ENCODE peak calls at places on chromosomes 12 and 14, in six cellular contexts. G is PC-9, C is choroid plexus epithelial cell, E is GM12864, H is ascending aorta, O is tibial artery. B is an unnamed sample.

GRCh38 chr12:39672976-39673375 is 53.4 kb upstream of the ABCD2 start:
- DNase-seq in G (no peak), C (no peak), E (no peak), H (no peak), O (no peak), B (no peak)

GRCh38 chr14:89436274-89436656 is 19.2 kb upstream of the FOXN3 start:
- DNase-seq in G (no peak), C (no peak), E (no peak), H (no peak), O (peak), B (no peak)

GRCh38 chr14:31400031-31400638 is 20.2 kb downstream of the HEATR5A start:
- DNase-seq in G (no peak), C (no peak), E (no peak), H (no peak), O (no peak), B (no peak)

GRCh38 chr14:76754586-76754985 is 6.7 kb upstream of the VASH1 start:
- DNase-seq in G (no peak), C (no peak), E (no peak), H (no peak), O (peak), B (no peak)

GRCh38 chr12:52494518-52494917 is 1.5 kb upstream of the KRT6A start:
- DNase-seq in G (peak), C (peak), E (no peak), H (no peak), O (no peak), B (peak)

GRCh38 chr14:51929920-51930682 is 59.2 kb upstream of the RTRAF start:
- DNase-seq in G (no peak), C (no peak), E (no peak), H (no peak), O (no peak), B (no peak)

GRCh38 chr14:61188196-61188595 is 92.9 kb downstream of the TMEM30B start:
- DNase-seq in G (peak), C (peak), E (no peak), H (peak), O (peak), B (no peak)

GRCh38 chr12:47791351-47791746 is 18.3 kb downstream of the SLC48A1 start:
- DNase-seq in G (no peak), C (no peak), E (no peak), H (no peak), O (no peak), B (no peak)

GRCh38 chr14:103402700-103403099 is 17.5 kb downstream of the MARK3 start:
- DNase-seq in G (peak), C (peak), E (no peak), H (no peak), O (no peak), B (peak)

GRCh38 chr12:118145798-118146156 is 9.9 kb downstream of the PEBP1 start:
- DNase-seq in G (no peak), C (no peak), E (no peak), H (no peak), O (no peak), B (no peak)

GRCh38 chr14:93160353-93160801 is 24.3 kb downstream of the MOAP1 start:
- DNase-seq in G (no peak), C (peak), E (no peak), H (no peak), O (no peak), B (no peak)

GRCh38 chr12:1250641-1251040 is 259.6 kb downstream of the ERC1 start:
- DNase-seq in G (no peak), C (peak), E (no peak), H (no peak), O (no peak), B (no peak)

GRCh38 chr12:28908646-28909045 is 240.4 kb upstream of the FAR2 start:
- DNase-seq in G (no peak), C (no peak), E (no peak), H (no peak), O (no peak), B (no peak)

GRCh38 chr14:52960627-52961026 is 9.8 kb upstream of the FERMT2 start:
- DNase-seq in G (no peak), C (no peak), E (no peak), H (no peak), O (no peak), B (no peak)

DNA sequence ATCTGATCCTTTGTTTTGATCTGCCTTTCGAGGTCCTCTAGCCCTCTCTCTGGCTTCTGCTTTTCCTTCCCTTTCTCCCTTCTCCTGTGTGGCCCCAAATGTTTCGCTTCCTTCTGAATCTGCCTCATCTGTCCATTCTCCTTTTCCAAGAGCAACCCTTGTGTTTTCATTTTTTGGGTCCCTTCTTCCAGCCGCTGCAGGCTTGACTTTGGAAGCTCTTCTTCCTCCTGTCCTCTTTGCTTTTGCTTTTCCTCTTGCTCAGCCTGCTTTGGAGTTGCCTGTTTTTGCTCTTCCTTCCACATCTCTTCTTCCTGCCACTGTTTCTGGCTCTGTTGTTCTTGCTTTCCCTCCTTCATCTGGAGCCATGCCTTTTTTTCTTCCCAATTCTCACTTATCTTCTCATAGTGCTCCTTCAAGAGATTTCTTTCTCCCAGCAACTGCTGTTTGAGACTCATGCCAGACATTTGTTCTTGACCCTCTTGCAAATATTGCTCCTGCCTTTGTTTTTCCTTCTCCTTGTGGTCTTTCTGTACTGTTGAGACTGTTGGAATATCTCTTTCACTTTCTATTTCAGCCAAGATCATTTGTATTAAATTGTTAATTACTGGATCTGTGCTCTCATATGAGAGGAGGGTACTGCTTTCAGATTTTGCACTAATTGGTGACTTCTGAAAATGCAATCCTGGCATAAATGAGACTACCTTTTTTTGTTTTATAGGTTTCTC is 42.4 kb downstream of the FAM186A start:
- DNase-seq in G (no peak), C (peak), E (no peak), H (no peak), O (no peak), B (peak)
- H3K4me3 ChIP-seq in G (no peak), C (no peak), E (no peak), H (no peak), O (no peak), B (no peak)

DNA sequence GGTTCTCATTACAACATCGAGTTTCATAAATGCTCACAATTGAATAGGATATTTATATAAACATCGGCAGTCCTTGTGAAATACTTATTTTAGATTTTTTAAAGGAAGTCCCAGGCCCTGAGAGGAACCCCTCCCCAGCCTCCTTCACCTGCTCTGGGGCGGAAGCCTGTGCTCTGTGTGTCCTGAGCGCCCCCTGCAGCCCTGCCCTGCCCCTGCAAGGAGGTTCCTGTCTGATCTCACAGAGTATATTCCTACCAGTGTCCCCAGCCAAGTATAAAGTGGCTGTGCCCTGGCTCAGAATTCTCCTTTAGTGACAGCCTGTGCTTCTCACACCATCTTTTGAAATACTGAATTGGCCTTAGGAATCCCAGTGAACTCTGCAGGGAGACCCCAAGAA is 659.5 kb downstream of the TMEM121 start:
- DNase-seq in G (no peak), C (no peak), E (no peak), H (no peak), O (no peak), B (no peak)
- TF ChIP-seq CTCF in G (no peak), C (no peak), E (peak), H (no peak), O (no peak), B (no peak)

GRCh38 chr14:50023671-50024490 is 92.5 kb downstream of the VCPKMT start:
- DNase-seq in G (no peak), C (peak), E (no peak), H (peak), O (peak), B (peak)

GRCh38 chr14:50026396-50026795 is 90.0 kb downstream of the VCPKMT start:
- DNase-seq in G (no peak), C (no peak), E (no peak), H (no peak), O (no peak), B (no peak)

GRCh38 chr14:50027797-50028196 is 88.6 kb downstream of the VCPKMT start:
- DNase-seq in G (no peak), C (no peak), E (no peak), H (no peak), O (no peak), B (no peak)

GRCh38 chr14:50025073-50025472 is 91.3 kb downstream of the VCPKMT start:
- DNase-seq in G (no peak), C (no peak), E (no peak), H (no peak), O (no peak), B (no peak)

GRCh38 chr14:50025776-50026175 is 90.6 kb downstream of the VCPKMT start:
- DNase-seq in G (no peak), C (peak), E (no peak), H (no peak), O (no peak), B (no peak)
- H3K4me3 ChIP-seq in G (no peak), C (no peak), E (no peak), H (no peak), O (no peak), B (no peak)

DNA sequence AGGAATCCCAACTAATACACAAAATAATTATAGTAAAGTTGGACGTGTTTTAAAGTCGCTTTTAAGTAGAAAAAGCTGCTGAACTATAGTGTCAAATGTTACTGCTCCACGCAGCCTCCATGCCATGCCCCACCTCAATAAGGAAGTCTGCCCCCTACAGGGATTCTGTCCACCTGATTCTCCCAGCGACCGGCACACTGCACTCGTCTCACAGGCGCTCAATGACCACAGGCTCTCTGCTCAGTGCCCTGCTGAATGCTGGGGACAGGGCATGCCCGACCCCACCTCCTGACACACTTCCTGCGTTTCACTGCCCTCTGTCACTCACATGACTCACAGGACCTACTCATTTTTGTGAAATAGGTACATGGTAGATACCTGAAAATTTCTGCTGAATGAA is 48.9 kb downstream of the BDKRB1 start:
- DNase-seq in G (no peak), C (no peak), E (no peak), H (no peak), O (no peak), B (no peak)
- TF ChIP-seq CTCF in G (no peak), C (peak), E (no peak), H (no peak), O (no peak), B (no peak)

GRCh38 chr14:66396165-66396564 is 90.0 kb upstream of the CCDC196 start:
- DNase-seq in G (no peak), C (no peak), E (no peak), H (no peak), O (no peak), B (no peak)
- H3K4me3 ChIP-seq in G (no peak), C (no peak), E (no peak), H (no peak), O (no peak), B (no peak)

GRCh38 chr12:2282321-2282720 is 229.5 kb downstream of the CACNA1C start:
- DNase-seq in G (no peak), C (peak), E (no peak), H (peak), O (peak), B (peak)
- TF ChIP-seq CTCF in G (no peak), C (peak), E (no peak), H (no peak), O (no peak), B (peak)

DNA sequence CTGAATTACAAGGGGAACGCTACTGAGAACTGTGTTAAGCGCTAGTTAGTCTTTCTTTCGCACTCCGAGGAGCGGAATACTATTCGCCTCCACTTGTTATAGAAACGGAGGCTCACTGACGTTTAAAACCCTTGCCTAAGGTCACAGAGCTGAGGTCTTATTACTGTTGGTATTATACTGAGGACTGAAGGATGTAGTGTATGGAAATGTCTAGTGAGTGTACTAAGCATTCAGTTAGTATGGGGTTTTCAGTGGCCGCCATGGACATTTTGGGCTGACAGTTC is 826 bp downstream of the ACADS start:
- DNase-seq in G (no peak), C (no peak), E (no peak), H (no peak), O (no peak), B (no peak)
- H3K4me3 ChIP-seq in G (peak), C (no peak), E (peak), H (peak), O (peak), B (peak)

B was measured in fibroblast of villous mesenchyme.